ENCODE peak calls at places on chromosomes 4 and X, in nine cellular contexts. F, K, J, G, R, Z, I, M and U are unnamed samples.

GRCh38 chrX:670596-670995 is 40.0 kb downstream of the SHOX start:
- DNase-seq in R (peak), Z (no peak), I (no peak), F (no peak), J (no peak), M (no peak), G (no peak), K (no peak), U (no peak)

GRCh38 chrX:118973389-118974087 is 880 bp upstream of the LONRF3 start:
- DNase-seq in R (peak), K (no peak), F (peak), Z (peak), M (no peak), I (no peak), J (no peak), G (peak), U (peak)

GRCh38 chrX:114267127-114267526 is 316.8 kb upstream of the HTR2C start:
- DNase-seq in R (no peak), I (no peak), Z (no peak), K (no peak), G (peak), J (no peak), F (no peak), M (no peak), U (no peak)

GRCh38 chr4:124666496-124666895 is 46.0 kb downstream of the ANKRD50 start:
- DNase-seq in R (no peak), J (peak), I (no peak), Z (no peak), K (no peak), M (no peak), F (no peak), G (no peak), U (no peak)

GRCh38 chr4:22129454-22130075 is 181.0 kb upstream of the KCNIP4 start:
- DNase-seq in M (no peak), J (peak), R (no peak), I (no peak), K (no peak), G (peak), F (no peak), Z (no peak), U (peak)

GRCh38 chrX:46381630-46382029 is 163.6 kb downstream of the ZNF674 start:
- DNase-seq in Z (no peak), M (no peak), I (no peak), J (peak), F (no peak), R (no peak), K (no peak), G (peak), U (peak)

GRCh38 chrX:15236146-15236545 is 33.7 kb downstream of the ASB9 start:
- DNase-seq in K (no peak), R (no peak), M (no peak), I (no peak), G (no peak), F (no peak), Z (no peak), J (no peak), U (no peak)

GRCh38 chr4:145830699-145831098 is 107.9 kb downstream of the ZNF827 start:
- DNase-seq in Z (no peak), K (no peak), J (no peak), R (no peak), M (no peak), F (no peak), I (no peak), G (peak), U (no peak)

GRCh38 chr4:45063701-45064100 is 337.3 kb upstream of the GNPDA2 start:
- DNase-seq in K (no peak), R (no peak), I (no peak), M (no peak), F (no peak), Z (no peak), J (no peak), G (no peak), U (no peak)

GRCh38 chr4:105715692-105716278 is 7.2 kb downstream of the GSTCD start:
- DNase-seq in G (peak), J (peak), F (no peak), K (peak), Z (no peak), I (no peak), R (no peak), M (no peak), U (no peak)

GRCh38 chr4:120007171-120007894 is 59.3 kb downstream of the MAD2L1 start:
- DNase-seq in M (no peak), J (no peak), G (no peak), R (no peak), F (no peak), Z (no peak), K (no peak), I (no peak), U (no peak)

GRCh38 chr4:76897522-76898384 is at the start of gene SOWAHB:
- DNase-seq in K (peak), F (no peak), G (no peak), M (peak), J (peak), I (peak), R (no peak), Z (peak), U (peak)

GRCh38 chr4:39353478-39354177 is 12.5 kb downstream of the RFC1 start:
- DNase-seq in R (no peak), G (peak), Z (no peak), K (no peak), M (no peak), F (no peak), I (no peak), J (no peak), U (no peak)

GRCh38 chrX:119055650-119056049 is 17.1 kb upstream of the CT47C1 start:
- DNase-seq in R (no peak), K (no peak), J (no peak), I (no peak), F (no peak), M (no peak), G (no peak), Z (no peak), U (no peak)

GRCh38 chrX:24643116-24643515 is 4.0 kb downstream of the PCYT1B start:
- DNase-seq in M (no peak), G (peak), R (no peak), K (no peak), I (no peak), J (no peak), F (no peak), Z (peak), U (no peak)

GRCh38 chrX:24646745-24647182 is 383 bp downstream of the PCYT1B start:
- DNase-seq in R (no peak), J (no peak), I (no peak), M (no peak), Z (no peak), K (no peak), F (no peak), G (peak), U (no peak)

GRCh38 chrX:24651783-24652182 is 4.6 kb upstream of the PCYT1B start:
- DNase-seq in K (no peak), J (peak), G (no peak), R (no peak), F (no peak), M (no peak), Z (no peak), I (no peak), U (no peak)

GRCh38 chrX:24647257-24648058 is at the start of gene PCYT1B:
- DNase-seq in M (peak), R (peak), F (peak), J (no peak), K (no peak), G (peak), I (peak), Z (peak), U (peak)
- H3K4me3 ChIP-seq in M (peak), R (no peak), F (peak), J (no peak), K (no peak), G (peak), I (peak), Z (no peak), U (no peak)

GRCh38 chr4:98261291-98262271 is at the start of gene RAP1GDS1:
- DNase-seq in G (peak), I (no peak), Z (peak), F (peak), M (peak), R (peak), J (peak), K (peak), U (peak)
- TF ChIP-seq POLR2A in G (peak), I (no peak), Z (no peak), F (no peak), M (no peak), R (no peak), J (peak), K (peak), U (no peak)

GRCh38 chr4:128359422-128359821 is 71.8 kb upstream of the PGRMC2 start:
- DNase-seq in M (no peak), I (no peak), F (no peak), G (no peak), J (no peak), K (no peak), Z (no peak), R (no peak), U (no peak)

GRCh38 chr4:128363966-128364365 is 76.4 kb upstream of the PGRMC2 start:
- DNase-seq in J (no peak), F (no peak), I (no peak), G (no peak), Z (no peak), R (no peak), M (no peak), K (no peak), U (no peak)

GRCh38 chr4:128366212-128366611 is 78.6 kb upstream of the PGRMC2 start:
- DNase-seq in J (no peak), Z (no peak), M (no peak), G (no peak), F (no peak), K (no peak), I (no peak), R (no peak), U (no peak)

GRCh38 chr4:128362760-128363159 is 75.1 kb upstream of the PGRMC2 start:
- DNase-seq in G (no peak), I (no peak), R (no peak), Z (no peak), F (no peak), M (no peak), K (no peak), J (no peak), U (no peak)

DNA sequence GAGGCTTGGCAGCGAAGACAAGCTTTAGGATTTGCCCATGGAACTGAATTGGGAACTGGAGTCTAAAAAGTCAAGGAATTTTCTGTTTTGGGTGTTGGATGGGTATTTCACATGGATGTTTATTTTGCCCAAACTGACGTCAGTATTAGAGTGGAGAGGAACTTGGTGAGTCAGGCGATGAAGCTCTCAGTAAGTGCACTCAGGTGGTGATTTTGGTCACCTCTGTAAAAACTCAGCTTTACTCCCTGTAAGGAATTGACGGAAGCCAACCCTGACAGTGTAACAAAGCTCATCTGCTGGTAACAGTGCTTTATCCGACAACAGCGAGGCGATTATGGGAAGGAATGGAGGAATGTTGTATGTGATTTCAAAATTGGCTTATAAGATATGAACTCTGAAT is 77.0 kb upstream of the PGRMC2 start:
- DNase-seq in J (no peak), M (no peak), Z (no peak), F (no peak), I (no peak), K (no peak), R (no peak), G (no peak), U (peak)
- H3K4me3 ChIP-seq in J (no peak), M (no peak), Z (no peak), F (no peak), I (no peak), K (no peak), R (no peak), G (no peak), U (no peak)

DNA sequence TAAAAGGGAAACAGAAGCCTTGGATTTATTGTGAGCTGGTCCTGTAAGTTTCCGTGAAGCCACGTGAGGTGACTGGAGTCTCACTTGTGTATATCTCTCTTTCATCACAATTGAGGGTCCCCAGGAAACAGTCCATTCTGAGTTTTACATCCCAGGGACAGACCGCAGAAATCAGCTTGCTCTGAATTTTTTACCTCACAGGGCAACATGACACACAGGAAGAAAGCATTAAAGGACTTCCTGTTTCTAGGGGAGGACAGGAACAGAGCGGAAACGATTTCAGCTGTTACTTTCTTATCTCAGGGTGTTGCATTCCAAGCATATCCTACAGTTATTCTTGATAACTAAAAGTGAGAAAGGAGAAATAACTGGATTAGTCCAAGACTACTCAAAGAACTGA is 553.5 kb downstream of the TRAM1L1 start:
- DNase-seq in R (no peak), I (no peak), J (no peak), F (no peak), M (no peak), G (peak), Z (no peak), K (no peak), U (no peak)
- TF ChIP-seq POLR2A in R (no peak), I (no peak), J (no peak), F (no peak), M (no peak), G (no peak), Z (no peak), K (no peak), U (no peak)

GRCh38 chr4:53361451-53361850 is 4.4 kb downstream of the SCFD2 start:
- DNase-seq in K (no peak), J (no peak), R (no peak), Z (no peak), G (no peak), I (no peak), M (no peak), F (no peak), U (no peak)
- H3K4me3 ChIP-seq in K (no peak), J (no peak), R (no peak), Z (no peak), G (no peak), I (no peak), M (no peak), F (no peak), U (no peak)

GRCh38 chr4:15652191-15652590 is 3.0 kb downstream of the FBXL5 start:
- DNase-seq in F (no peak), I (no peak), R (no peak), Z (no peak), M (no peak), K (no peak), G (no peak), J (no peak), U (no peak)

GRCh38 chr4:15654556-15655222 is 468 bp downstream of the FBXL5 start:
- DNase-seq in F (peak), J (peak), Z (peak), R (peak), G (peak), I (peak), M (peak), K (peak), U (peak)

GRCh38 chr4:15653430-15653829 is 1.7 kb downstream of the FBXL5 start:
- DNase-seq in K (no peak), J (no peak), Z (no peak), M (no peak), G (no peak), R (no peak), F (no peak), I (no peak), U (no peak)

GRCh38 chr4:15655223-15656037 is at the start of gene FBXL5:
- DNase-seq in R (peak), K (peak), J (peak), I (peak), G (peak), M (peak), F (peak), Z (peak), U (peak)

DNA sequence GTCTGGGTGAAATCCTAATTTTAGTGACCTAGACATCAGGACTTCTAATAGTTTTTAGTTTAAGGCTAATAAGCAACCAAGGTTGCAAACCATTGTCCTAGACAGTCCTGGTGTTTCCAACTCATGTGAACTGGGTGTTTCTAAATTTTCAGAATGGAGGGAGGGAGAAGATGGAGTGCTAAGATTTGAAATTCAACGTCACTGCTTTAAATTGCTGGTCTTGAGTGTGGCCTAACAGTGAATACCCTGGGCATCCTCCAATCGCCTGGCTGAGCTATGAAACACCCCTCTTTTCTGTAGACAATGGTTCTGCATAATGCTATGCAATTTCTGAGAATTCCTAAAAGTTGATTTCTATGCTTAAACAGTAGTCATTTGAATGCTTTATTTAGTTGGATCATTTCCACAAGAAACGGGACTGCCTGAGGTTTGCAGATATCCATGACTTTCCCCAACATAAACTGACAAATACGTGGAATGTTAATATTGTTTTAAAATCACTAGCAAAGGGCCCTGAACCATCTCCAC is 1.2 kb downstream of the FBXL5 start:
- DNase-seq in K (no peak), Z (no peak), M (no peak), I (no peak), F (no peak), R (no peak), G (peak), J (peak), U (no peak)
- TF ChIP-seq POLR2A in K (no peak), Z (no peak), M (no peak), I (no peak), F (no peak), R (no peak), G (no peak), J (no peak), U (no peak)

GRCh38 chrX:123988423-123989116 is 27.1 kb downstream of the STAG2 start:
- DNase-seq in R (no peak), G (no peak), I (no peak), F (no peak), J (no peak), Z (no peak), M (no peak), K (no peak), U (no peak)

GRCh38 chrX:123990602-123991001 is 29.1 kb downstream of the STAG2 start:
- DNase-seq in M (no peak), G (no peak), R (no peak), F (no peak), J (no peak), Z (no peak), K (no peak), I (no peak), U (no peak)

GRCh38 chrX:123993326-123993725 is 31.8 kb downstream of the STAG2 start:
- DNase-seq in J (no peak), R (no peak), F (no peak), I (no peak), M (no peak), G (no peak), K (no peak), Z (no peak), U (no peak)

GRCh38 chrX:123989235-123989634 is 27.7 kb downstream of the STAG2 start:
- DNase-seq in Z (no peak), K (no peak), G (no peak), M (no peak), J (no peak), R (no peak), I (no peak), F (no peak), U (no peak)

DNA sequence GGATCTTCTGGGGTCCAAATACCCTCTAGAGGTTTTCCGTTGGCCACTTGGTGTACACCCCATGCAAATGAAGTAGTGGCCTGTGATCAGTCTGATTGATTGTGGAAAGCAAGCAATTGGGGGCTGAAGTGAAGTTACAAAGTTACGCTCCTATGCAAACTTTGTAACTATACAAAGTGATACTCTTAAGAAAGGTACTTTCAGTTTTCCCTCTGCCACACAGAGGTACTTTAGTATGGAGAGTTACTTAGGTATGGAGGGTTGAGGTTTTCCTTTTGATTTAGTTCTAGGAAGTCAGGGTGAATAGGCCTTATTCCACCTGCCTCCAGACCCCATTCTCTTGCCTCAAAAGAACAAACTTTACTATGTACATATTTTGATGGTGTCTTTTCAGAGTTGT is 28.7 kb downstream of the STAG2 start:
- DNase-seq in K (no peak), I (no peak), G (no peak), Z (no peak), J (no peak), F (no peak), M (no peak), R (no peak), U (no peak)
- H3K4me3 ChIP-seq in K (no peak), I (no peak), G (no peak), Z (no peak), J (no peak), F (no peak), M (no peak), R (no peak), U (no peak)

GRCh38 chr4:158163941-158164665 is 8.7 kb downstream of the GASK1B start:
- DNase-seq in K (no peak), G (no peak), J (peak), M (no peak), I (no peak), F (no peak), R (no peak), Z (no peak), U (no peak)

GRCh38 chr4:158159054-158159717 is 13.6 kb downstream of the GASK1B start:
- DNase-seq in J (no peak), I (no peak), K (no peak), F (no peak), Z (no peak), R (no peak), M (no peak), G (no peak), U (no peak)

GRCh38 chr4:158159718-158160094 is 13.1 kb downstream of the GASK1B start:
- DNase-seq in R (no peak), Z (no peak), F (no peak), J (no peak), M (no peak), K (no peak), I (no peak), G (no peak), U (no peak)

GRCh38 chr4:158162637-158163036 is 10.2 kb downstream of the GASK1B start:
- DNase-seq in R (no peak), Z (no peak), J (no peak), I (no peak), F (no peak), M (no peak), K (peak), G (no peak), U (no peak)

GRCh38 chr4:158161561-158162354 is 11.1 kb downstream of the GASK1B start:
- DNase-seq in J (no peak), G (no peak), Z (peak), M (no peak), R (no peak), F (peak), K (peak), I (no peak), U (no peak)
- TF ChIP-seq POLR2A in J (no peak), G (no peak), Z (no peak), M (no peak), R (no peak), F (no peak), K (no peak), I (no peak), U (no peak)

DNA sequence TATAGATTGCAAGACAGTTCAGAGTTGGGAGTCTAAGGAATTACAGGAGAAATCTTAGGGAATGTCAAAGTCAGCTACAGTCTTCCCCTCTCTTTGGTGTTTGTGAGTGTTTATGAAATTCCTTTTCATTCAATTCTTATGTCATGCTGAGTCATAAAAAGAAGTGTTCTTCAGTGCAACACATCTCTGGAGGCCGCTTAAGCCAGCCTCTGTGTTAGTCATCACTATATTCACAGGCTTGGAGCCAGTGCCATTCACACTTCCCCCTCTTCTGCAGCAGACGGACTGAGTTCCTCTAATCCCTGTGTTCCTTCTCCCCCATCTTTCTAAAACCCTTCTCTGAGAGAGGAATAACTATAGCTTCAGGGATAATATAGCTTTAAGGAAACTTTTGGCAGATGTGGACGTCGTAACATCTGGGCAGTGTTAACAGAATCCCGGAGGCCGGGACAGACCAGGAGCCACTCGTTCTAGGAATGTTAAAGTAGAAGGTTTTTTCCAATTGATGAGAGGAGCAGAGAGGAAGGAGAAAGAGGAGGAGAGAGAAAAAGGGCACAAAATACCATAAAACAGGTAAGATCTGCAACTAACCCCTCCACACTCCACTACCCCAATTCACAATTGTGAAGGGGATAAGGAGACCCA is at the start of gene SRPX2:
- DNase-seq in J (no peak), F (peak), I (peak), G (peak), Z (peak), M (no peak), K (peak), R (no peak), U (no peak)
- H3K4me3 ChIP-seq in J (no peak), F (peak), I (peak), G (no peak), Z (no peak), M (peak), K (peak), R (no peak), U (no peak)